ENCODE peak calls at places on chromosomes 11 and 22, in four cellular contexts. One of them, this sample, is unnamed.

GRCh38 chr22:49975543-49976389 is 15.2 kb downstream of the PIM3 start:
- DNase-seq in GM12865: peak
- DNase-seq in cardiac fibroblast: no peak
- DNase-seq in astrocyte of the spinal cord: no peak
- DNase-seq in this sample: no peak

GRCh38 chr11:116373545-116373944 is 399.2 kb downstream of the BUD13 start:
- DNase-seq in GM12865: no peak
- DNase-seq in cardiac fibroblast: no peak
- DNase-seq in astrocyte of the spinal cord: peak
- DNase-seq in this sample: no peak

GRCh38 chr22:49367016-49367697 is 460.5 kb downstream of the BRD1 start:
- DNase-seq in GM12865: no peak
- DNase-seq in astrocyte of the spinal cord: peak
- DNase-seq in cardiac fibroblast: peak
- DNase-seq in this sample: no peak

GRCh38 chr11:20353829-20354434 is 9.6 kb upstream of the HTATIP2 start:
- DNase-seq in cardiac fibroblast: peak
- DNase-seq in GM12865: peak
- DNase-seq in astrocyte of the spinal cord: peak
- DNase-seq in this sample: no peak

GRCh38 chr22:50182176-50183081 is 3.3 kb upstream of the TRABD start:
- DNase-seq in cardiac fibroblast: no peak
- DNase-seq in astrocyte of the spinal cord: no peak
- DNase-seq in GM12865: no peak
- DNase-seq in this sample: no peak

GRCh38 chr11:75938543-75938942 is 123.5 kb downstream of the UVRAG start:
- DNase-seq in astrocyte of the spinal cord: peak
- DNase-seq in cardiac fibroblast: peak
- DNase-seq in GM12865: no peak
- DNase-seq in this sample: no peak

GRCh38 chr11:40290031-40290650 is 1169.3 kb downstream of the LRRC4C start:
- DNase-seq in astrocyte of the spinal cord: peak
- DNase-seq in cardiac fibroblast: peak
- DNase-seq in GM12865: no peak
- DNase-seq in this sample: no peak

GRCh38 chr11:33034983-33035382 is 4.4 kb upstream of the TCP11L1 start:
- DNase-seq in astrocyte of the spinal cord: no peak
- DNase-seq in cardiac fibroblast: no peak
- DNase-seq in GM12865: no peak
- DNase-seq in this sample: no peak

GRCh38 chr22:46953968-46954755 is 191.7 kb downstream of the TBC1D22A start:
- DNase-seq in cardiac fibroblast: no peak
- DNase-seq in GM12865: no peak
- DNase-seq in astrocyte of the spinal cord: no peak
- DNase-seq in this sample: no peak

GRCh38 chr11:15161746-15162145 is 47.0 kb downstream of the INSC start:
- DNase-seq in astrocyte of the spinal cord: no peak
- DNase-seq in GM12865: no peak
- DNase-seq in cardiac fibroblast: no peak
- DNase-seq in this sample: no peak

GRCh38 chr22:36454916-36455570 is 26.4 kb downstream of the TXN2 start:
- DNase-seq in astrocyte of the spinal cord: peak
- DNase-seq in GM12865: peak
- DNase-seq in cardiac fibroblast: peak
- DNase-seq in this sample: peak

GRCh38 chr22:37898441-37899181 is 7.5 kb upstream of the MICALL1 start:
- DNase-seq in astrocyte of the spinal cord: peak
- DNase-seq in cardiac fibroblast: no peak
- DNase-seq in GM12865: no peak
- DNase-seq in this sample: no peak

GRCh38 chr11:6568191-6568918 is 35.1 kb downstream of the RRP8 start:
- DNase-seq in astrocyte of the spinal cord: peak
- DNase-seq in GM12865: no peak
- DNase-seq in cardiac fibroblast: peak
- DNase-seq in this sample: no peak

GRCh38 chr11:106021181-106021966 is 666 bp downstream of the MSANTD4 start:
- DNase-seq in cardiac fibroblast: peak
- DNase-seq in GM12865: no peak
- DNase-seq in astrocyte of the spinal cord: no peak
- DNase-seq in this sample: no peak

GRCh38 chr11:35548925-35549561 is 23.6 kb upstream of the PAMR1 start:
- DNase-seq in astrocyte of the spinal cord: peak
- DNase-seq in GM12865: no peak
- DNase-seq in cardiac fibroblast: peak
- DNase-seq in this sample: no peak

GRCh38 chr11:75319035-75319877 is 32.2 kb downstream of the ARRB1 start:
- DNase-seq in GM12865: no peak
- DNase-seq in astrocyte of the spinal cord: no peak
- DNase-seq in cardiac fibroblast: no peak
- DNase-seq in this sample: no peak

GRCh38 chr11:40384991-40385390 is 1074.5 kb downstream of the LRRC4C start:
- DNase-seq in cardiac fibroblast: peak
- DNase-seq in GM12865: no peak
- DNase-seq in astrocyte of the spinal cord: peak
- DNase-seq in this sample: no peak

GRCh38 chr22:17115927-17116326 is 5.2 kb downstream of the TMEM121B start:
- DNase-seq in cardiac fibroblast: no peak
- DNase-seq in GM12865: no peak
- DNase-seq in astrocyte of the spinal cord: no peak
- DNase-seq in this sample: no peak

GRCh38 chr22:48948575-48949170 is 879.0 kb downstream of the BRD1 start:
- DNase-seq in GM12865: no peak
- DNase-seq in astrocyte of the spinal cord: no peak
- DNase-seq in cardiac fibroblast: no peak
- DNase-seq in this sample: no peak

GRCh38 chr11:94117871-94118270 is 10.8 kb upstream of the PANX1 start:
- DNase-seq in astrocyte of the spinal cord: no peak
- DNase-seq in GM12865: no peak
- DNase-seq in cardiac fibroblast: peak
- DNase-seq in this sample: no peak

GRCh38 chr11:32561835-32562234 is 21.8 kb upstream of the EIF3M start:
- DNase-seq in astrocyte of the spinal cord: no peak
- DNase-seq in GM12865: no peak
- DNase-seq in cardiac fibroblast: no peak
- DNase-seq in this sample: no peak

GRCh38 chr11:26286472-26287066 is 45.4 kb upstream of the ANO3 start:
- DNase-seq in astrocyte of the spinal cord: peak
- DNase-seq in cardiac fibroblast: peak
- DNase-seq in GM12865: peak
- DNase-seq in this sample: no peak
- TF ChIP-seq CTCF in astrocyte of the spinal cord: peak
- TF ChIP-seq CTCF in cardiac fibroblast: peak
- TF ChIP-seq CTCF in GM12865: no peak
- TF ChIP-seq CTCF in this sample: peak

GRCh38 chr11:71563401-71563800 is 2.0 kb upstream of the KRTAP5-10 start:
- DNase-seq in GM12865: peak
- DNase-seq in cardiac fibroblast: peak
- DNase-seq in astrocyte of the spinal cord: peak
- DNase-seq in this sample: no peak
- TF ChIP-seq CTCF in GM12865: peak
- TF ChIP-seq CTCF in cardiac fibroblast: peak
- TF ChIP-seq CTCF in astrocyte of the spinal cord: peak
- TF ChIP-seq CTCF in this sample: no peak

GRCh38 chr22:43533131-43533530 is 121.3 kb downstream of the MPPED1 start:
- DNase-seq in cardiac fibroblast: no peak
- DNase-seq in astrocyte of the spinal cord: no peak
- DNase-seq in GM12865: no peak
- DNase-seq in this sample: no peak
- TF ChIP-seq CTCF in cardiac fibroblast: no peak
- TF ChIP-seq CTCF in astrocyte of the spinal cord: no peak
- TF ChIP-seq CTCF in GM12865: no peak
- TF ChIP-seq CTCF in this sample: no peak

GRCh38 chr11:64204464-64204989 is 2.0 kb upstream of the FERMT3 start:
- DNase-seq in cardiac fibroblast: peak
- DNase-seq in GM12865: peak
- DNase-seq in astrocyte of the spinal cord: peak
- DNase-seq in this sample: peak
- TF ChIP-seq CTCF in cardiac fibroblast: peak
- TF ChIP-seq CTCF in GM12865: peak
- TF ChIP-seq CTCF in astrocyte of the spinal cord: peak
- TF ChIP-seq CTCF in this sample: peak